ENCODE peak calls at places on chromosomes 12 and 14, in eight cellular contexts. F is thoracic aorta, O is cardiac muscle cell, P is pancreas, Y is psoas muscle, V is GM23338, Q is GM23248, A is mammary epithelial cell. C is an unnamed sample. For H3K4me1, the result is how much of the 10 kb centered on the place peaks cover.

GRCh38 chr14:96092936-96093335 is 53.8 kb downstream of the C14orf132 start:
- DNase-seq in P (no peak), Q (no peak), V (no peak), O (no peak), F (no peak), Y (no peak), A (no peak), C (no peak)

GRCh38 chr12:65140738-65141137 is 19.6 kb upstream of the WIF1 start:
- DNase-seq in O (no peak), Q (no peak), Y (no peak), P (no peak), V (no peak), F (no peak), A (no peak), C (no peak)

GRCh38 chr14:21070083-21070609 is at the start of gene ARHGEF40:
- DNase-seq in A (no peak), F (no peak), O (peak), Q (peak), Y (peak), P (peak), V (peak), C (peak)

GRCh38 chr14:88128811-88129210 is 123.9 kb downstream of the GPR65 start:
- DNase-seq in F (no peak), V (no peak), O (no peak), P (no peak), Y (no peak), A (no peak), Q (peak), C (no peak)

GRCh38 chr12:3311027-3311402 is 180.0 kb upstream of the PRMT8 start:
- DNase-seq in P (peak), Q (peak), Y (no peak), A (peak), O (no peak), F (no peak), V (no peak), C (no peak)

GRCh38 chr14:39673141-39674133 is 241.2 kb upstream of the FBXO33 start:
- DNase-seq in A (no peak), Q (peak), F (no peak), P (no peak), Y (no peak), V (peak), O (no peak), C (no peak)

GRCh38 chr12:85641796-85642195 is 194.4 kb downstream of the RASSF9 start:
- DNase-seq in O (no peak), F (no peak), Q (peak), P (no peak), V (no peak), A (peak), Y (no peak), C (no peak)

GRCh38 chr12:112303004-112303403 is 79.2 kb downstream of the HECTD4 start:
- DNase-seq in F (no peak), V (no peak), A (peak), P (no peak), Q (peak), Y (no peak), O (no peak), C (no peak)

GRCh38 chr14:20809917-20810316 is 7.3 kb upstream of the RNASE1 start:
- DNase-seq in Q (no peak), V (no peak), Y (no peak), A (no peak), O (no peak), P (no peak), F (no peak), C (no peak)

GRCh38 chr12:129877383-129877782 is 26.4 kb downstream of the TMEM132D start:
- DNase-seq in A (no peak), P (no peak), Y (no peak), F (no peak), Q (no peak), V (no peak), O (no peak), C (no peak)

GRCh38 chr14:104106471-104106991 is 21.0 kb downstream of the ASPG start:
- DNase-seq in F (no peak), P (no peak), A (no peak), O (no peak), Q (no peak), V (no peak), Y (peak), C (no peak)

GRCh38 chr14:70779667-70780066 is 29.6 kb downstream of the MAP3K9 start:
- DNase-seq in O (no peak), Q (no peak), F (no peak), Y (peak), P (no peak), V (no peak), A (no peak), C (peak)

GRCh38 chr12:108860443-108860842 is 3.1 kb upstream of the SSH1 start:
- DNase-seq in A (no peak), Q (no peak), F (no peak), V (no peak), Y (no peak), O (no peak), P (no peak), C (no peak)

GRCh38 chr12:49920241-49920914 is 16.7 kb upstream of the FAIM2 start:
- DNase-seq in A (no peak), O (no peak), Q (peak), P (no peak), V (no peak), Y (no peak), F (no peak), C (no peak)

GRCh38 chr12:12019881-12020280 is 50.9 kb upstream of the BCL2L14 start:
- DNase-seq in O (no peak), F (no peak), Y (no peak), V (no peak), Q (no peak), P (no peak), A (no peak), C (no peak)

GRCh38 chr12:30391766-30392366 is 303.8 kb downstream of the IPO8 start:
- DNase-seq in F (no peak), V (peak), O (no peak), P (no peak), Y (no peak), Q (no peak), A (no peak), C (no peak)

GRCh38 chr14:20714593-20715250 is 26.2 kb downstream of the ANG start:
- DNase-seq in Y (peak), O (no peak), F (peak), V (no peak), Q (peak), A (peak), P (peak), C (peak)

GRCh38 chr14:81559385-81559784 is 25.7 kb upstream of the SEL1L start:
- DNase-seq in O (no peak), Q (no peak), Y (no peak), A (no peak), P (no peak), V (no peak), F (no peak), C (no peak)

GRCh38 chr12:68768431-68768934 is 22.5 kb downstream of the SLC35E3 start:
- DNase-seq in O (no peak), F (no peak), A (no peak), Y (no peak), V (no peak), P (no peak), Q (no peak), C (no peak)

GRCh38 chr12:57467212-57467874 is 7.8 kb downstream of the GLI1 start:
- DNase-seq in A (no peak), Y (no peak), O (no peak), V (no peak), F (no peak), Q (no peak), P (no peak), C (no peak)

GRCh38 chr12:109596418-109597244 is 23.0 kb downstream of the MVK start:
- DNase-seq in O (no peak), F (no peak), A (no peak), V (peak), Q (no peak), P (no peak), Y (no peak), C (no peak)

GRCh38 chr12:109892748-109893147 is 7.3 kb upstream of the TCHP start:
- DNase-seq in F (no peak), Q (no peak), V (no peak), P (no peak), Y (no peak), A (no peak), O (no peak), C (no peak)

GRCh38 chr14:89201645-89202044 is 215.4 kb downstream of the FOXN3 start:
- DNase-seq in O (no peak), Y (no peak), P (no peak), V (no peak), A (no peak), F (no peak), Q (no peak), C (no peak)

GRCh38 chr12:46214668-46215429 is 54.0 kb downstream of the SLC38A1 start:
- DNase-seq in F (no peak), Q (no peak), A (no peak), P (no peak), V (no peak), Y (no peak), O (no peak), C (no peak)

GRCh38 chr12:114955414-114956014 is 271.5 kb upstream of the TBX3 start:
- DNase-seq in O (no peak), Y (no peak), V (no peak), F (no peak), Q (no peak), A (peak), P (no peak), C (no peak)

GRCh38 chr14:53002576-53002975 is 51.7 kb upstream of the FERMT2 start:
- DNase-seq in P (no peak), V (no peak), Y (no peak), O (no peak), A (no peak), Q (no peak), F (no peak), C (no peak)

GRCh38 chr14:59303216-59303615 is 114.7 kb downstream of the DAAM1 start:
- DNase-seq in A (peak), Y (no peak), V (peak), P (no peak), Q (peak), F (no peak), O (no peak), C (no peak)

GRCh38 chr12:54991161-54991991 is 6.8 kb upstream of the TESPA1 start:
- DNase-seq in V (no peak), P (no peak), F (no peak), O (no peak), Q (no peak), A (no peak), Y (no peak), C (no peak)

GRCh38 chr12:132302466-132303358 is 26.7 kb downstream of the GALNT9 start:
- DNase-seq in Y (peak), O (no peak), V (no peak), A (no peak), P (no peak), Q (no peak), F (no peak), C (no peak)

GRCh38 chr14:74614508-74615495 is 2.8 kb upstream of the LTBP2 start:
- DNase-seq in Y (no peak), Q (peak), A (peak), O (no peak), P (no peak), V (no peak), F (no peak), C (no peak)

GRCh38 chr14:105495990-105496830 is 5.2 kb downstream of the TEDC1 start:
- DNase-seq in A (no peak), V (no peak), O (no peak), F (no peak), P (no peak), Q (no peak), Y (no peak), C (peak)

GRCh38 chr12:42332301-42332894 is 6.4 kb downstream of the PPHLN1 start:
- DNase-seq in F (no peak), Q (peak), P (peak), A (peak), V (peak), Y (no peak), O (peak), C (no peak)

GRCh38 chr12:27807063-27807703 is 27.1 kb upstream of the MANSC4 start:
- DNase-seq in Q (no peak), O (no peak), A (no peak), P (no peak), Y (no peak), V (peak), F (no peak), C (no peak)

GRCh38 chr14:98919431-98919830 is 352.6 kb downstream of the BCL11B start:
- DNase-seq in P (no peak), V (no peak), Q (no peak), Y (no peak), F (no peak), O (no peak), A (no peak), C (no peak)

GRCh38 chr14:93045965-93046695 is 69.6 kb downstream of the ITPK1 start:
- DNase-seq in Y (no peak), F (no peak), Q (peak), A (peak), V (no peak), P (no peak), O (peak), C (no peak)

GRCh38 chr14:93045211-93045674 is 70.5 kb downstream of the ITPK1 start:
- DNase-seq in V (peak), P (no peak), F (no peak), A (no peak), Y (no peak), O (peak), Q (no peak), C (no peak)

GRCh38 chr14:93042968-93043940 is 72.5 kb downstream of the ITPK1 start:
- DNase-seq in F (peak), A (peak), V (no peak), Y (peak), Q (peak), O (no peak), P (peak), C (peak)

GRCh38 chr14:93044601-93045000 is 71.1 kb downstream of the ITPK1 start:
- DNase-seq in A (no peak), P (no peak), V (no peak), Y (no peak), O (no peak), Q (no peak), F (no peak), C (no peak)

DNA sequence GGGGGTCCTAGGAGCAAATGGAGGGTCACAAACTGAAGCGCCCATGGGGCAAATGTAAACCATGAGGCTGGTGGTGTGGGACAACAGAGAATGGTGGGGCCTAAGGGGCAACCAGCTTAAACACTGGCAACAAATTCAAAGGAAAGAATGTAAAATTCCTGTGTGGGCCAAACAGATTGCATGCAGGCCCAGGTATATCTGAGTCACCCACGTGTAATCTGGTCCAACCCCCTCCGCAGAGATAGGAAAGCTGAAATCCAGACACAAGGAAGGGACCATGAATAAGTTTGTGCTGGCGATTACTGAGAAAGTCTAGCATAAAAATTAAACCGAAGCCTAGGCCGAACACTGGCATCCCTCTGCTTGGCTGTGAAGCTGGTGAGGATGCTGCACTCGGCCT is 71.6 kb downstream of the ITPK1 start:
- DNase-seq in A (peak), O (no peak), Q (no peak), V (no peak), F (no peak), Y (no peak), P (no peak), C (no peak)
- H3K4me1 ChIP-seq in A (half or more), O (half or more), Q (under half), V (half or more), F (half or more), Y (under half), P (under half), C (under half)

DNA sequence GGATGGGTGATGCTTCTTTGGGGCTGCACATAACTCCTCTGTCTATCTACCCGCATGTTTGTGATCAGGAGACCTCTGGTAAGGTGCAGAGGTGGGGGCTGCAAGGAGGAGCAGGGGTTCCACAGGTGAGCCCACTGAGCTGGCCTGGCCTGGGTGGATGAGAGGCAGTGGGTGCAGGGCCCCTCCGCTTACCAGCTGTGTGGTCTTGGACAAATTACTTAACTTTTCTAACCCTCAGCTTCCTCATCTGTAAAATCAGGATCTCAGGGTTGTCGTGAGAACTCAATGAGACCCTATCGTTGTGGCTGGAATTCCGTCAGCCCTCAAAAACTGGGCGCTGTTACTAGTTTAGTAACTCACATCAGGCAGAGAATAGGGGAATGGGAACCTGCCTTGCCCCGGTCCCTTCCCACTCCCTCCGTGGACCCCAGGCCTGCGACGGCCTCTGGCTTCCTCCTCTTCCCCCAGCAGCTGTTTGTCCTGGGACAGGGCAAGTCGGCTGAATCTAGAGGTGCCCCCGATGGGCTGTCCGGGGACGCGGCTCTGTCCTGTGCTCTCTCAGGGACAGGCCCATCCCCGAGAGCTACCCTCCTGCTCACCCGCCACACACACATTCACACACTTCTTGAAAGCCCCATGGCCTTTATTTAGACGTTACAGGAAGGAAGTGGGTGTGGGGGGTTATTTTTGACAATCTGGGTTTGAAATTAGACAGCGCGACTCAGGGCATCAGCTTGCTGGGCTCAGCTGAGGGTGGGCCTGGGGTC is 7.6 kb downstream of the PTPN6 start:
- DNase-seq in Q (no peak), O (no peak), A (no peak), V (no peak), Y (peak), F (no peak), P (no peak), C (peak)
- H3K4me3 ChIP-seq in Q (no peak), O (no peak), A (no peak), V (no peak), Y (no peak), F (peak), P (no peak), C (no peak)

GRCh38 chr12:122838841-122839240 is 3.6 kb downstream of the HIP1R start:
- DNase-seq in F (no peak), V (no peak), Q (no peak), A (no peak), P (no peak), Y (no peak), O (no peak), C (no peak)
- H3K4me1 ChIP-seq in F (under half), V (under half), Q (under half), A (half or more), P (under half), Y (under half), O (under half), C (under half)

GRCh38 chr12:52247622-52248540 is 14.8 kb downstream of the KRT7 start:
- DNase-seq in P (peak), Q (no peak), Y (no peak), F (no peak), O (no peak), V (no peak), A (no peak), C (no peak)
- H3K4me3 ChIP-seq in P (no peak), Q (no peak), Y (no peak), F (no peak), O (no peak), V (no peak), A (no peak), C (no peak)

GRCh38 chr14:22567437-22567836 is 21.6 kb downstream of the DAD1 start:
- DNase-seq in Y (no peak), V (no peak), F (no peak), O (no peak), Q (no peak), P (no peak), A (no peak), C (no peak)
- H3K4me1 ChIP-seq in Y (half or more), V (under half), F (under half), O (under half), Q (under half), P (under half), A (under half), C (under half)

GRCh38 chr12:121576851-121577391 is 3.9 kb downstream of the KDM2B start:
- DNase-seq in A (peak), F (no peak), O (no peak), Y (no peak), Q (peak), V (peak), P (no peak), C (no peak)

GRCh38 chr12:121573949-121574520 is 6.8 kb downstream of the KDM2B start:
- DNase-seq in Y (no peak), F (no peak), P (no peak), V (no peak), A (no peak), O (no peak), Q (no peak), C (no peak)

GRCh38 chr12:121577443-121578180 is 3.2 kb downstream of the KDM2B start:
- DNase-seq in A (no peak), Q (no peak), F (no peak), Y (no peak), V (peak), P (no peak), O (peak), C (no peak)

GRCh38 chr12:121575051-121575450 is 5.8 kb downstream of the KDM2B start:
- DNase-seq in Q (no peak), Y (no peak), F (no peak), A (no peak), O (no peak), P (no peak), V (no peak), C (no peak)

DNA sequence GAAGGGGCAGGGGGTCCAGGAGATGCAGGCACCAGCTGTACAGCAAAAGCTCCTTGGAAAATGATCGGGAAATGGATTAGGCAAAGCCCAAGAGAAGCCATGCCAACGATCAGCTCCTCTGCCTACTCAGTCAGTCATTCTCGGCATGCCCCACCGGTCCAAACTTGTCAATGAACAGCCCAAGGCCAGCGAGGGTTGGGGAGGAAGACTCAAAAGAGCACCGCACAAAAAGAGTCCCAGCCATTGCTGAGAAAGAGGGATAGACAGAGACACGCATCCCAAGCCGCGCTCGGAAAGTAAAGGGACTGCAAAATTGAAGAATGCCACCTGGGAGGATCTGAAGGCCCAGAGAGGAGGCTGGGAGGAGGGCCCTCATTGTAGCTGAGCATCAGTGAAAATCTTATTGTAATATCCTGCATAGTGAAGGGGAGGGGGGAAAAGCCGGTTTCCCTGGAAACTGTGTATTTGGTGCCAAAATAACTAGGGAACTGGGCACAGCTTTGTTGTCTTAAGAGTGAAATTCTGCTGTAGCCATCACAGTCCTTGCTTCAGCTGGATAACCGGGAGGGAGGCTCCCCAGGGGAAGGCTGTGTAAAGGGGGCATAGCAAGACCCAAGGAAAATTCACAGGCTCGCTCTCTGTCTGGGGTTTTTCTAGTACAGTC is 4.7 kb downstream of the KDM2B start:
- DNase-seq in P (no peak), O (no peak), A (peak), Q (peak), Y (no peak), F (no peak), V (no peak), C (no peak)
- H3K4me3 ChIP-seq in P (no peak), O (no peak), A (no peak), Q (peak), Y (no peak), F (no peak), V (peak), C (no peak)

C was measured in right lobe of liver.